ENCODE peak calls at places on chromosomes 4 and X, in five cellular contexts. Z is tibial nerve, V is uterus, T is thyroid gland, Q is endothelial cell of umbilical vein. W is an unnamed sample.

GRCh38 chrX:30307466-30307865 is 1.7 kb downstream of the NR0B1 start:
- DNase-seq in T (no peak), V (no peak), Z (no peak), Q (no peak), W (no peak)

GRCh38 chrX:69116077-69116476 is 49.2 kb downstream of the PJA1 start:
- DNase-seq in T (no peak), Z (no peak), V (no peak), Q (no peak), W (no peak)

GRCh38 chrX:115408736-115409390 is 119.3 kb downstream of the LUZP4 start:
- DNase-seq in V (no peak), Z (no peak), T (no peak), Q (peak; percentile 1), W (no peak)

GRCh38 chr4:10117424-10118354 is 1.1 kb upstream of the WDR1 start:
- DNase-seq in Z (no peak), V (peak; percentile 44), Q (peak; percentile 58), T (peak; percentile 90), W (no peak)

GRCh38 chr4:64581422-64581821 is 172.2 kb upstream of the TECRL start:
- DNase-seq in T (no peak), Q (no peak), Z (no peak), V (no peak), W (no peak)

GRCh38 chr4:111031180-111031579 is 408.3 kb upstream of the PITX2 start:
- DNase-seq in Z (no peak), Q (no peak), T (no peak), V (no peak), W (no peak)

GRCh38 chrX:103275947-103276567 is 493 bp downstream of the TCEAL5 start:
- DNase-seq in T (peak; percentile 1), Z (no peak), V (no peak), Q (no peak), W (no peak)

GRCh38 chr4:99572527-99573240 is 1.9 kb upstream of the MTTP start:
- DNase-seq in T (no peak), V (no peak), Q (no peak), Z (no peak), W (no peak)

GRCh38 chr4:86294883-86295282 is 65.0 kb downstream of the MAPK10 start:
- DNase-seq in Q (no peak), Z (no peak), V (no peak), T (no peak), W (no peak)

GRCh38 chrX:1380672-1381233 is 11.2 kb downstream of the SLC25A6 start:
- DNase-seq in Z (no peak), T (no peak), V (no peak), Q (no peak), W (no peak)

GRCh38 chr4:54107951-54108740 is 8.2 kb downstream of the GSX2 start:
- DNase-seq in T (no peak), Z (no peak), Q (no peak), V (no peak), W (no peak)

DNA sequence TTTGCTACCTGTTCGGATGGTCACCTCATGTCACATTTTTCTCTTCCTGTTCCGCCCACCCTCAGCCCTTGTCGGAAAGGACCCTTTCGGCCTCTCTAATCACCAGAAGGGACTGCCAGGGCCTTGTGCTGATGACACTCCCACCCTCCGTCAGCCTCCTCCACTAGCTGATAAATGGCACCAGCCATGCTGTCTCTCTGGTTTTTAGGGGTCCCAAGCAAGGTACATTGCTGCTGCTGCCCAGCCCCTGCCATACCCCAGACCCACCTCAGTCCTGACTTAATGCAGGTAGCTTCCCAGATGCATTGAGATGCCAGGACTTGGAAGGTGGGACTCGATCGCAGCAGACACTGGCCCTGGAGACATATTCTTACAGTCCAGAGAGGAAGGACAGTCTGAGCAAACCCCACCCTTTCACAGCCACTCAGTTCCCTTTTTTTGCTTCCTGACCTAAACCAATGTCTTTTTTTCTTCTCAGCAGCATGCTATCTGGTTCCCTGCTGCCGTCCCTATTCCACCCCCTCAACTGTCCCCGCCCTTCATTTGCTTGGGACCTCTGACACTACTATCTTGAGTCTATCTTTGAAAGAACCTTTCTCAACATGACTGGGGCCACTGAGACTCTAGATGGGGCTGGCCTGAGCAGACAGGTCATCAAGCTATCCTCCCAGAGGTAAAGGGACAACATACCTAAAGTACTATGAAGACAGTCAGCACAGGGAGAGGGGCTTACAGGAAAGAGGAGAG is at the start of gene BTK:
- DNase-seq in Q (no peak), V (no peak), Z (no peak), T (no peak), W (no peak)
- TF ChIP-seq POLR2A in Q (no peak), V (no peak), Z (no peak), T (no peak), W (no peak)

GRCh38 chrX:7927259-7928167 is at the start of gene PNPLA4:
- DNase-seq in Q (peak; percentile 73), T (peak; percentile 81), Z (peak; percentile 26), V (peak; percentile 71), W (peak; percentile 82)
- TF ChIP-seq POLR2A in Q (no peak), T (peak; percentile 79), Z (peak; percentile 23), V (peak; percentile 33), W (no peak)

GRCh38 chr4:123649248-123649643 is 252.7 kb downstream of the SPRY1 start:
- DNase-seq in V (no peak), T (no peak), Q (no peak), Z (no peak), W (no peak)

GRCh38 chr4:123651536-123652175 is 255.1 kb downstream of the SPRY1 start:
- DNase-seq in Z (no peak), V (no peak), T (no peak), Q (no peak), W (no peak)

GRCh38 chr4:123651127-123651526 is 254.5 kb downstream of the SPRY1 start:
- DNase-seq in Q (no peak), Z (no peak), V (no peak), T (no peak), W (no peak)

GRCh38 chr4:123652501-123652900 is 255.9 kb downstream of the SPRY1 start:
- DNase-seq in Q (peak; percentile 65), T (no peak), V (no peak), Z (no peak), W (no peak)

DNA sequence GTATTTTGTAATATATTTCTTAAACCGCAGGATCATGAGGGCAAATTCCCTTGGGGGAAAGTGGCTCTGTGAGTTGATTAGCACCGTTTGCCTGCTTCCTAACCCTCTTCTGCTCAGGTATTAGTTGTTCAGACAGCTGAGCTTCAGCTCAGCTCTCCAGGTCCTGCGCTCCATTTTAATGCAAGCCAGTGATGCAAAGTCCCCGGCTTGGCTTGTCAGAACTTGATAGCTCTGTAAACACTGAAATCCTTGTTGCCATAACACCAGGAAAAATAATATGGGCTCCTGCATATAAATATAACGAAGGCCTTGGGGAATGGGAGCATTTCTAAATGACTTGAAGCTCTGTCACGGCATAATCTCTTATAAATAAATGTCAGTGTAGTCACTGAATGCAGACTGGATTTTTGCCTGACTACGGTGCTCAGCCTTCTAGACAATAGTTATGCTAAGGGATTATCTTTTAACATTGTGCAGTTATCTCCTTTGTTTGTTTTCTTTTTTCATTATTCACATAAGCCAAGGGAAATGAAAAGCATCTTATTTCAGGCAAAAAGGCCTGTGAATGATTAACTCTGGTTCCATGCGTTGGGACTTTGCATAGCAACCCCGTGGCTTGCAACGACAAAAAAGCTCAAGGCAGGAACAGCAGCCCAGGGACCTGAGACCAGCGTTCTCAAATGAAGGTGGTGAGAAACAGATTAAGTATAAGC is 253.2 kb downstream of the SPRY1 start:
- DNase-seq in V (peak; percentile 38), Z (no peak), Q (no peak), T (no peak), W (peak; percentile 71)
- TF ChIP-seq POLR2A in V (no peak), Z (no peak), Q (no peak), T (no peak), W (no peak)

GRCh38 chr4:38667005-38667771 is 3.2 kb downstream of the KLF3 start:
- DNase-seq in T (peak; percentile 73), Q (peak; percentile 99), V (peak; percentile 74), Z (peak; percentile 65), W (peak; percentile 92)

GRCh38 chr4:38665846-38666490 is 2.0 kb downstream of the KLF3 start:
- DNase-seq in T (no peak), Q (peak; percentile 54), Z (no peak), V (no peak), W (no peak)

GRCh38 chr4:38663021-38663800 is 788 bp upstream of the KLF3 start:
- DNase-seq in V (no peak), Q (peak; percentile 75), Z (peak; percentile 36), T (peak; percentile 36), W (peak; percentile 86)

GRCh38 chr4:38663801-38664703 is at the start of gene KLF3:
- DNase-seq in Z (peak; percentile 89), T (peak; percentile 95), Q (peak; percentile 86), V (peak; percentile 94), W (peak; percentile 97)

DNA sequence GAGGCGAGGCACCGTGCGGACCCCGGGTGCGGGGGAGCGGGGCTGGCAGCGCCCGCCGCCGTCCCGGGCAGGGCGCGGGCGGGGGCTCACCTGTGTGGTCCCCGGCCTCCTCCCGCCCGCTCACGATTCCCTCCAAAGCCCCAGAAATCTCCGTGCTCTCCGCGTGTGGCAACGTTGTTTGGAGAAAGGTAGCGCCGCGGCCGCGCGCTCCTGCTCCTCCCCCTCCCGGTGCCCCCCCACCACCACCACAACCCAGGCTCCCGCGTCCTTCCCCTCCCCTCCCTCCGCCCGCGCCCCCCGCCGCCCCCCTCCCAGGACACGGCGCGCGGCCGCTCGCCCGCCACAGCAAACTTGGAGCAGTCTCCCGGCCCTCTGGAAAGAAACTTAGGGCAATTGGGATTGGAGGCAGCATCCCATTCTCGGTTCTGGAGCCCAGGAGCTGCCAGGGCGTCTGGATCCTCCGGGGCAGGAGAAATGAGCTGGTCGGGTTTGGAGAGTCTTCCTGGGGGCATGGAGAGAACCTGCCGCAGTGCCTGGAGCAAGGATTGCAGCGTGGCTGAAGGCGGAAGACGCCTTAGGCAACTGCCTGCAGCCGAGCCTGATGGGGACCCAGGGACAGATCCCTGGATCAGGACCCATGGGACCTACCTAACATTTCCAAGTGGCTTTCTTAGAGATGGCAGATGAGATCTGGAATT is 854 bp downstream of the KLF3 start:
- DNase-seq in Z (peak; percentile 52), T (peak; percentile 73), Q (peak; percentile 67), V (peak; percentile 69), W (peak; percentile 83)
- TF ChIP-seq POLR2A in Z (no peak), T (peak; percentile 52), Q (no peak), V (no peak), W (no peak)

GRCh38 chrX:47231167-47231566 is 1.6 kb upstream of the USP11 start:
- DNase-seq in V (no peak), T (no peak), Q (no peak), Z (no peak), W (no peak)

GRCh38 chrX:47230136-47230868 is 2.5 kb upstream of the USP11 start:
- DNase-seq in Z (no peak), Q (no peak), T (no peak), V (no peak), W (peak; percentile 21)

GRCh38 chrX:47232803-47233332 is at the start of gene USP11:
- DNase-seq in Z (no peak), T (peak; percentile 30), Q (no peak), V (peak; percentile 63), W (peak; percentile 75)

GRCh38 chrX:47233333-47234113 is 714 bp downstream of the USP11 start:
- DNase-seq in Z (peak; percentile 91), V (peak; percentile 95), Q (peak; percentile 93), T (peak; percentile 95), W (peak; percentile 97)

GRCh38 chrX:47232197-47232802 is 509 bp upstream of the USP11 start:
- DNase-seq in T (peak; percentile 9), Q (peak; percentile 1), Z (no peak), V (no peak), W (peak; percentile 36)
- TF ChIP-seq POLR2A in T (no peak), Q (no peak), Z (no peak), V (no peak), W (no peak)

GRCh38 chr4:79325864-79326328 is at the start of gene NAA11:
- DNase-seq in Q (no peak), Z (no peak), T (no peak), V (no peak), W (no peak)
- TF ChIP-seq POLR2A in Q (no peak), Z (no peak), T (no peak), V (no peak), W (no peak)

GRCh38 chr4:37453361-37454262 is 209.1 kb downstream of the NWD2 start:
- DNase-seq in T (peak; percentile 75), V (peak; percentile 36), Z (peak; percentile 15), Q (peak; percentile 39), W (no peak)
- TF ChIP-seq POLR2A in T (peak; percentile 45), V (peak; percentile 37), Z (no peak), Q (no peak), W (no peak)